ENCODE peak calls at places on chromosome 22, in four cellular contexts. G is GM23338, M is neural progenitor cell, T is PC-3. W is an unnamed sample. For H3F3A, the result is how much of the 10 kb centered on the place peaks cover.

GRCh38 chr22:23437779-23438178 is 142.3 kb downstream of the IGLL1 start:
- DNase-seq in T (no peak), G (no peak), M (no peak), W (no peak)

GRCh38 chr22:17792289-17792688 is 18.0 kb upstream of the BID start:
- DNase-seq in G (peak), M (peak), T (no peak), W (no peak)

GRCh38 chr22:22417495-22418162 is 90.9 kb downstream of the ZNF280B start:
- DNase-seq in M (no peak), T (no peak), G (no peak), W (no peak)

GRCh38 chr22:45263790-45264269 is 20.9 kb upstream of the UPK3A start:
- DNase-seq in M (peak), G (peak), T (no peak), W (peak)

GRCh38 chr22:18966748-18967147 is 30.7 kb upstream of the PRODH start:
- DNase-seq in G (no peak), M (no peak), T (no peak), W (no peak)

GRCh38 chr22:33918676-33919590 is 1.3 kb downstream of the LARGE1 start:
- DNase-seq in G (no peak), M (no peak), T (no peak), W (no peak)

GRCh38 chr22:17065433-17065832 is 19.4 kb upstream of the IL17RA start:
- DNase-seq in M (no peak), T (no peak), G (no peak), W (no peak)

GRCh38 chr22:43854786-43855271 is 7.5 kb downstream of the SULT4A1 start:
- DNase-seq in G (no peak), M (no peak), T (no peak), W (no peak)

GRCh38 chr22:18977824-18978425 is 41.8 kb upstream of the PRODH start:
- DNase-seq in M (no peak), T (no peak), G (no peak), W (no peak)

GRCh38 chr22:29071261-29072045 is 1.4 kb upstream of the KREMEN1 start:
- DNase-seq in T (peak), G (peak), M (peak), W (no peak)

GRCh38 chr22:49322861-49323622 is 504.6 kb downstream of the BRD1 start:
- DNase-seq in T (no peak), G (no peak), M (no peak), W (peak)

GRCh38 chr22:37492428-37493344 is 6.5 kb upstream of the MFNG start:
- DNase-seq in T (peak), M (peak), G (peak), W (peak)

DNA sequence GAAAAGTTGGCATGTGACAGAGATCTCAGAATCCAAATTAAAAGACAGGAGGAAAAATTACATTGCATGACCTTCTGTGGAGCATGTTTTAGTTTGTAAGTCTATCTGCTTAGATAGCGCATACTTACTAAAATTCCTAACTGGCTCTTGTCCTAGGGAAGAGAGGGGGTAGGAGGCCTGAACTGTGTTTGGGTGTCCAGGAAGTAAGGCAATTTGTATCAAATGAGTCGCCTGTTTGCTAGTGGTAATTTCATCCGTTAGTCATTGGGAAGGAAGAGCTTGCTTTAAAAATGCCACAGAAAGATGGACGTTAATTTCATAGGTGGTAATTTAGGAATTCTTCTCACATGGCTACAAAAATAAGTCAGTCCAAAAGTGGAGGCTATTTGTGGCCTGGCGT is 18.5 kb downstream of the GRK3 start:
- DNase-seq in M (no peak), G (no peak), T (no peak), W (no peak)
- TF ChIP-seq EZH2phosphoT487 in M (no peak), G (no peak), T (no peak), W (no peak)

GRCh38 chr22:30305906-30306628 is 16.8 kb upstream of the CASTOR1 start:
- DNase-seq in G (no peak), M (no peak), T (no peak), W (no peak)
- H3F3A ChIP-seq in G (under half), M (under half), T (under half), W (under half)

GRCh38 chr22:47626428-47627390 is 864.3 kb downstream of the TBC1D22A start:
- DNase-seq in G (no peak), M (no peak), T (peak), W (no peak)
- TF ChIP-seq EZH2phosphoT487 in G (no peak), M (no peak), T (no peak), W (no peak)

GRCh38 chr22:41664490-41664889 is 24.2 kb downstream of the SNU13 start:
- DNase-seq in T (peak), G (no peak), M (no peak), W (no peak)

GRCh38 chr22:41659941-41660340 is 28.7 kb downstream of the SNU13 start:
- DNase-seq in T (no peak), G (no peak), M (no peak), W (no peak)

GRCh38 chr22:41661088-41661487 is 27.6 kb downstream of the SNU13 start:
- DNase-seq in G (no peak), M (no peak), T (no peak), W (no peak)

GRCh38 chr22:41660416-41660815 is 28.3 kb downstream of the SNU13 start:
- DNase-seq in T (no peak), G (no peak), M (no peak), W (no peak)

DNA sequence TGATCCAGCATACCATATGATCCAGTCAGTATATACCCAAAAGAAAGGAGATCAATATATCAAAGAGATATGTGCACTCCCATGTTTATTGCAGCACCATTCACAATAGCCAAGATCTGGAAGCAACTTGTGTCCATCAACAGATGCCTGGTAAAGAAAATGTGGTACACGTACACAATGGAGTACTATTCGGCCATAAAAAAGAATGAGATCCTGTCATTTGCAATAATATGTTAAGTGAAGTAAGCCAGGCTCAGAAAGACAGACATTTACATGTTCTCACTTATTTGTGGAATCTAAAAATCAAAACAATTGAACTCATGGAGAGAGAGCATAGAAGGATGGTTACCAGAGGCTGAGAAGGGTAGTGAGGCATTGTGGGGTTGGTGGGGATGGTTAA is 27.0 kb downstream of the SNU13 start:
- DNase-seq in M (no peak), T (no peak), G (no peak), W (no peak)
- H3F3A ChIP-seq in M (half or more), T (under half), G (under half), W (under half)

GRCh38 chr22:50527921-50528681 is 1.7 kb downstream of the TYMP start:
- DNase-seq in M (no peak), T (no peak), G (peak), W (no peak)

GRCh38 chr22:50528682-50529415 is 963 bp downstream of the TYMP start:
- DNase-seq in T (no peak), M (no peak), G (peak), W (no peak)

GRCh38 chr22:50525104-50525958 is at the start of gene SCO2:
- DNase-seq in M (peak), G (peak), T (peak), W (peak)

GRCh38 chr22:50525991-50526848 is 822 bp upstream of the SCO2 start:
- DNase-seq in G (peak), T (peak), M (peak), W (peak)

GRCh38 chr22:50526849-50527801 is 1.7 kb upstream of the SCO2 start:
- DNase-seq in M (peak), T (peak), G (peak), W (peak)
- TF ChIP-seq EZH2phosphoT487 in M (no peak), T (no peak), G (no peak), W (no peak)

GRCh38 chr22:30238661-30239420 is 7.7 kb downstream of the LIF start:
- DNase-seq in M (no peak), G (peak), T (peak), W (no peak)
- H3F3A ChIP-seq in M (under half), G (under half), T (under half), W (under half)

DNA sequence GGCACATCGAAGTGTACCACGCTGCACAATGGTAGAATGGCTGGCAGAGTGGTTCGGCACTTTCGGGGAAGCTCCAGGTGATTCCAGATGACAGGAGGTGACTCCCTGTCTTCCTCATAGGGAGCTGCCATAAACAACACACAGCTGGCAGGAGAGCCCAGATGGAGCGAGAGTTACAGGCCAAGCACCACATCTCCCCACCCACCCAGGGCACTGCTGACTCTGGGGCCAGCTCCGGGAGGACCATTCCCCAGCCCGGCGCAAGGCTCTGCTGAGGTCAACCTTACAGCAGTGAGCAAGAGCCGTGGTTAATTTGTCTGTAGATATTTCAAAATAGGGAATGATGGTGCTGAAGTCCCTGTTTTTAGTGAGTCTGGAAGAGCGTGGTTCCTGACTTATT is 78.8 kb upstream of the HMGXB4 start:
- DNase-seq in M (no peak), G (no peak), T (no peak), W (no peak)
- TF ChIP-seq EZH2phosphoT487 in M (no peak), G (no peak), T (no peak), W (no peak)

DNA sequence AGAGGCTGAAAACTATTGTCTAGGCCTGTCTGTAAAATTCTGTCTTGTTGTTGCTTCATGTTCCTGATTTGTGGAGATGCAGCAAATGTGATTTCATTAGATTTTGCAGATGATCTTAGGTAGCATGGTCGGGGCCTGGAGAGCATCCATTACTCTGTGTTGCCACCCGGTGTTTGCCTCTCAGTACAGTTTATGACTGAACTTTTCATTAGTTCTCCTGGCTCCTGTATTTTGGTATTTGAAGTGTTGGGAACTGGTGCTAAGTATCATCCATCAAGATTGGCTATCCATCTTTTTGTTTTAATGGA is 7.7 kb downstream of the YWHAH start:
- DNase-seq in G (no peak), T (no peak), M (no peak), W (peak)
- H3F3A ChIP-seq in G (under half), T (under half), M (under half), W (under half)

GRCh38 chr22:40328551-40328950 is 17.7 kb upstream of the ADSL start:
- DNase-seq in T (no peak), G (no peak), M (no peak), W (no peak)
- TF ChIP-seq EZH2phosphoT487 in T (no peak), G (no peak), M (no peak), W (no peak)

W was measured in SK-N-SH.